ENCODE peak calls at places on chromosomes 11 and 22, in six cellular contexts. One of them, this sample, is unnamed.

GRCh38 chr22:27885977-27886842 is 32.8 kb downstream of the PITPNB start:
- DNase-seq in H1: peak
- DNase-seq in sigmoid colon: no peak
- DNase-seq in A549: peak
- DNase-seq in esophagus squamous epithelium: no peak
- DNase-seq in transverse colon: peak
- DNase-seq in this sample: peak

GRCh38 chr11:46457659-46458058 is 66.1 kb upstream of the CHRM4 start:
- DNase-seq in H1: no peak
- DNase-seq in sigmoid colon: no peak
- DNase-seq in A549: no peak
- DNase-seq in esophagus squamous epithelium: no peak
- DNase-seq in transverse colon: no peak
- DNase-seq in this sample: no peak

GRCh38 chr11:8330416-8330815 is 66.7 kb upstream of the LMO1 start:
- DNase-seq in H1: no peak
- DNase-seq in sigmoid colon: no peak
- DNase-seq in A549: no peak
- DNase-seq in esophagus squamous epithelium: no peak
- DNase-seq in transverse colon: no peak
- DNase-seq in this sample: no peak

GRCh38 chr11:11313426-11313825 is 39.6 kb downstream of the CSNK2A3 start:
- DNase-seq in H1: no peak
- DNase-seq in sigmoid colon: no peak
- DNase-seq in A549: peak
- DNase-seq in esophagus squamous epithelium: no peak
- DNase-seq in transverse colon: no peak
- DNase-seq in this sample: peak

GRCh38 chr11:111730871-111731591 is 35.2 kb downstream of the PPP2R1B start:
- DNase-seq in H1: no peak
- DNase-seq in sigmoid colon: peak
- DNase-seq in A549: peak
- DNase-seq in esophagus squamous epithelium: no peak
- DNase-seq in transverse colon: peak
- DNase-seq in this sample: no peak

GRCh38 chr11:126328001-126328390 is 24.1 kb downstream of the DCPS start:
- DNase-seq in H1: no peak
- DNase-seq in sigmoid colon: no peak
- DNase-seq in A549: no peak
- DNase-seq in esophagus squamous epithelium: no peak
- DNase-seq in transverse colon: no peak
- DNase-seq in this sample: no peak

GRCh38 chr11:70799386-70799785 is 401.1 kb downstream of the CTTN start:
- DNase-seq in H1: no peak
- DNase-seq in sigmoid colon: no peak
- DNase-seq in A549: no peak
- DNase-seq in esophagus squamous epithelium: no peak
- DNase-seq in transverse colon: no peak
- DNase-seq in this sample: no peak

GRCh38 chr11:11403763-11404725 is 51.0 kb upstream of the CSNK2A3 start:
- DNase-seq in H1: no peak
- DNase-seq in sigmoid colon: peak
- DNase-seq in A549: no peak
- DNase-seq in esophagus squamous epithelium: no peak
- DNase-seq in transverse colon: no peak
- DNase-seq in this sample: no peak

GRCh38 chr11:81005595-81005994 is 1564.8 kb upstream of the TENM4 start:
- DNase-seq in H1: no peak
- DNase-seq in sigmoid colon: no peak
- DNase-seq in A549: peak
- DNase-seq in esophagus squamous epithelium: no peak
- DNase-seq in transverse colon: no peak
- DNase-seq in this sample: peak

GRCh38 chr11:117177534-117178209 is 871 bp upstream of the SIDT2 start:
- DNase-seq in H1: no peak
- DNase-seq in sigmoid colon: peak
- DNase-seq in A549: no peak
- DNase-seq in esophagus squamous epithelium: no peak
- DNase-seq in transverse colon: no peak
- DNase-seq in this sample: no peak

GRCh38 chr11:2998073-2998850 is 6.1 kb upstream of the NAP1L4 start:
- DNase-seq in H1: no peak
- DNase-seq in sigmoid colon: peak
- DNase-seq in A549: no peak
- DNase-seq in esophagus squamous epithelium: no peak
- DNase-seq in transverse colon: peak
- DNase-seq in this sample: no peak

GRCh38 chr11:1568451-1568911 is 3.6 kb downstream of the DUSP8 start:
- DNase-seq in H1: peak
- DNase-seq in sigmoid colon: peak
- DNase-seq in A549: no peak
- DNase-seq in esophagus squamous epithelium: no peak
- DNase-seq in transverse colon: no peak
- DNase-seq in this sample: no peak

GRCh38 chr11:74720596-74721478 is 10.4 kb downstream of the CHRDL2 start:
- DNase-seq in H1: no peak
- DNase-seq in sigmoid colon: peak
- DNase-seq in A549: no peak
- DNase-seq in esophagus squamous epithelium: no peak
- DNase-seq in transverse colon: peak
- DNase-seq in this sample: no peak

GRCh38 chr22:42228480-42228879 is 42.0 kb downstream of the TCF20 start:
- DNase-seq in H1: no peak
- DNase-seq in sigmoid colon: no peak
- DNase-seq in A549: no peak
- DNase-seq in esophagus squamous epithelium: no peak
- DNase-seq in transverse colon: no peak
- DNase-seq in this sample: no peak

GRCh38 chr22:22934543-22935055 is 47.0 kb downstream of the IGLL5 start:
- DNase-seq in H1: no peak
- DNase-seq in sigmoid colon: no peak
- DNase-seq in A549: no peak
- DNase-seq in esophagus squamous epithelium: no peak
- DNase-seq in transverse colon: no peak
- DNase-seq in this sample: no peak

GRCh38 chr11:2092956-2093412 is 46.2 kb downstream of the IGF2 start:
- DNase-seq in H1: no peak
- DNase-seq in sigmoid colon: peak
- DNase-seq in A549: no peak
- DNase-seq in esophagus squamous epithelium: no peak
- DNase-seq in transverse colon: peak
- DNase-seq in this sample: peak

GRCh38 chr11:65014146-65014960 is at the start of gene ARL2:
- DNase-seq in H1: peak
- DNase-seq in sigmoid colon: no peak
- DNase-seq in A549: no peak
- DNase-seq in esophagus squamous epithelium: peak
- DNase-seq in transverse colon: no peak
- DNase-seq in this sample: peak

GRCh38 chr11:17102447-17102846 is 25.0 kb upstream of the RPS13 start:
- DNase-seq in H1: no peak
- DNase-seq in sigmoid colon: no peak
- DNase-seq in A549: no peak
- DNase-seq in esophagus squamous epithelium: no peak
- DNase-seq in transverse colon: no peak
- DNase-seq in this sample: no peak

GRCh38 chr11:2668876-2669275 is 30.9 kb downstream of the KCNQ1OT1 start:
- DNase-seq in H1: peak
- DNase-seq in sigmoid colon: no peak
- DNase-seq in A549: no peak
- DNase-seq in esophagus squamous epithelium: no peak
- DNase-seq in transverse colon: no peak
- DNase-seq in this sample: no peak

GRCh38 chr11:100830978-100831732 is 144.1 kb downstream of the ARHGAP42 start:
- DNase-seq in H1: no peak
- DNase-seq in sigmoid colon: no peak
- DNase-seq in A549: peak
- DNase-seq in esophagus squamous epithelium: no peak
- DNase-seq in transverse colon: no peak
- DNase-seq in this sample: no peak

GRCh38 chr22:30717331-30717921 is 22.8 kb downstream of the OSBP2 start:
- DNase-seq in H1: no peak
- DNase-seq in sigmoid colon: no peak
- DNase-seq in A549: peak
- DNase-seq in esophagus squamous epithelium: no peak
- DNase-seq in transverse colon: no peak
- DNase-seq in this sample: peak

GRCh38 chr11:68840661-68841653 is 759 bp downstream of the CPT1A start:
- DNase-seq in H1: peak
- DNase-seq in sigmoid colon: peak
- DNase-seq in A549: peak
- DNase-seq in esophagus squamous epithelium: no peak
- DNase-seq in transverse colon: peak
- DNase-seq in this sample: peak

GRCh38 chr11:12889243-12889642 is 119.9 kb upstream of the RASSF10 start:
- DNase-seq in H1: no peak
- DNase-seq in sigmoid colon: peak
- DNase-seq in A549: no peak
- DNase-seq in esophagus squamous epithelium: no peak
- DNase-seq in transverse colon: no peak
- DNase-seq in this sample: peak

GRCh38 chr11:111793863-111794262 is 27.7 kb upstream of the PPP2R1B start:
- DNase-seq in H1: no peak
- DNase-seq in sigmoid colon: no peak
- DNase-seq in A549: no peak
- DNase-seq in esophagus squamous epithelium: no peak
- DNase-seq in transverse colon: no peak
- DNase-seq in this sample: no peak

GRCh38 chr11:133936551-133936950 is 20.2 kb downstream of the IGSF9B start:
- DNase-seq in H1: no peak
- DNase-seq in sigmoid colon: no peak
- DNase-seq in A549: no peak
- DNase-seq in esophagus squamous epithelium: no peak
- DNase-seq in transverse colon: no peak
- DNase-seq in this sample: no peak

GRCh38 chr11:33753304-33753703 is 17.1 kb upstream of the CD59 start:
- DNase-seq in H1: no peak
- DNase-seq in sigmoid colon: no peak
- DNase-seq in A549: no peak
- DNase-seq in esophagus squamous epithelium: no peak
- DNase-seq in transverse colon: no peak
- DNase-seq in this sample: no peak

GRCh38 chr11:86380295-86380694 is 5.6 kb downstream of the CCDC81 start:
- DNase-seq in H1: no peak
- DNase-seq in sigmoid colon: no peak
- DNase-seq in A549: no peak
- DNase-seq in esophagus squamous epithelium: no peak
- DNase-seq in transverse colon: no peak
- DNase-seq in this sample: no peak

GRCh38 chr22:35335936-35336781 is 36.5 kb downstream of the TOM1 start:
- DNase-seq in H1: no peak
- DNase-seq in sigmoid colon: peak
- DNase-seq in A549: no peak
- DNase-seq in esophagus squamous epithelium: no peak
- DNase-seq in transverse colon: no peak
- DNase-seq in this sample: no peak
- TF ChIP-seq POLR2A in H1: no peak
- TF ChIP-seq POLR2A in sigmoid colon: no peak
- TF ChIP-seq POLR2A in A549: no peak
- TF ChIP-seq POLR2A in esophagus squamous epithelium: no peak
- TF ChIP-seq POLR2A in transverse colon: no peak
- TF ChIP-seq POLR2A in this sample: no peak

DNA sequence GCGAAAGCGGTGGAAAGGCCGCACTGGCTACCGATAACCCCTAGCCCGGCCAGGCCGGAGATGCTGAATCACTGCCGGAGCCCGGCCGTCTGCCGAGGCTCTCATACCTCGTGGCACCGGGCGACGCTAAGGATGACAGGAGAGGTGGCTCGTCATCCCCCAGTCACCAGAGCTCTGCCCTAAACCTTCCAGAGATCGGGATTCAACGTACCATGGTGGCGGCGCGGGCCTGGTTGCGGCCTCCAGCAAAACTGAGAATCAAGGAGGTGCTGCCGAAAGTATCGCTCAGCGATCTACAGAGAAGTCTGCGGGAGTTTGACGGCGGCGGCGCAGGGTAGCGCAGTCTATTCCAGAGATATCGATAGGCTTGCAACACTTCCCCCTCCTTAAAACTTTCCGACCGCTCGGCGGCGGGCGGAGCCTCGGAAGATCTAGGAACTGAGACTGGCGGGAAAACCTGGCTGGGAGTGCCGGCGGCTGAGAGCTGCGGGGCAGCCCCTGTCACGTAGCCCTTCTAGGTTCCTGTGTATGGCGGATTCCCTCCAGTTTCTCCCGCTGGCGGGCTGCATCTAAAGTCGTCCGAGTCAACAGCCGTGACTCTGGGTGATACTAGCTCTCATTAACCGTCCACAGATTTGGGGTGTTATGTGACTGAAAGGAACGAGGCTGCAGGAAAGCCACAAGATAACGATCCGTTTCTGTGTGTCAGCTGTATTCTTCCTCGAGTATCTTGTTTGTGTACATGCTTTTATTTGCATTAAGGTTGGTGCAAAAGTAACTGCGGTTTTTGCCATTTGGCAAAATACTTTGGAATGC is at the start of gene PSMA1:
- DNase-seq in H1: peak
- DNase-seq in sigmoid colon: peak
- DNase-seq in A549: peak
- DNase-seq in esophagus squamous epithelium: peak
- DNase-seq in transverse colon: peak
- DNase-seq in this sample: peak
- TF ChIP-seq POLR2A in H1: peak
- TF ChIP-seq POLR2A in sigmoid colon: peak
- TF ChIP-seq POLR2A in A549: peak
- TF ChIP-seq POLR2A in esophagus squamous epithelium: no peak
- TF ChIP-seq POLR2A in transverse colon: peak
- TF ChIP-seq POLR2A in this sample: peak

GRCh38 chr11:61587541-61587941 is 6.7 kb upstream of the SYT7 start:
- DNase-seq in H1: peak
- DNase-seq in sigmoid colon: peak
- DNase-seq in A549: no peak
- DNase-seq in esophagus squamous epithelium: no peak
- DNase-seq in transverse colon: peak
- DNase-seq in this sample: no peak

GRCh38 chr11:61587951-61588695 is 7.2 kb upstream of the SYT7 start:
- DNase-seq in H1: peak
- DNase-seq in sigmoid colon: peak
- DNase-seq in A549: peak
- DNase-seq in esophagus squamous epithelium: no peak
- DNase-seq in transverse colon: peak
- DNase-seq in this sample: peak

GRCh38 chr11:61581931-61582330 is 1.1 kb upstream of the SYT7 start:
- DNase-seq in H1: no peak
- DNase-seq in sigmoid colon: no peak
- DNase-seq in A549: no peak
- DNase-seq in esophagus squamous epithelium: no peak
- DNase-seq in transverse colon: no peak
- DNase-seq in this sample: no peak

GRCh38 chr11:61586792-61587430 is 6.0 kb upstream of the SYT7 start:
- DNase-seq in H1: no peak
- DNase-seq in sigmoid colon: no peak
- DNase-seq in A549: no peak
- DNase-seq in esophagus squamous epithelium: no peak
- DNase-seq in transverse colon: no peak
- DNase-seq in this sample: no peak

GRCh38 chr11:61585115-61585514 is 4.2 kb upstream of the SYT7 start:
- DNase-seq in H1: no peak
- DNase-seq in sigmoid colon: no peak
- DNase-seq in A549: no peak
- DNase-seq in esophagus squamous epithelium: no peak
- DNase-seq in transverse colon: no peak
- DNase-seq in this sample: no peak
- TF ChIP-seq POLR2A in H1: no peak
- TF ChIP-seq POLR2A in sigmoid colon: no peak
- TF ChIP-seq POLR2A in A549: no peak
- TF ChIP-seq POLR2A in esophagus squamous epithelium: no peak
- TF ChIP-seq POLR2A in transverse colon: no peak
- TF ChIP-seq POLR2A in this sample: no peak

GRCh38 chr11:128055576-128056217 is 531.7 kb downstream of the ETS1 start:
- DNase-seq in H1: no peak
- DNase-seq in sigmoid colon: no peak
- DNase-seq in A549: no peak
- DNase-seq in esophagus squamous epithelium: no peak
- DNase-seq in transverse colon: no peak
- DNase-seq in this sample: no peak
- TF ChIP-seq POLR2A in H1: no peak
- TF ChIP-seq POLR2A in sigmoid colon: no peak
- TF ChIP-seq POLR2A in A549: no peak
- TF ChIP-seq POLR2A in esophagus squamous epithelium: no peak
- TF ChIP-seq POLR2A in transverse colon: no peak
- TF ChIP-seq POLR2A in this sample: no peak

This sample was measured in H54.